ENCODE peak calls at places on chromosomes 7 and 10, in ten cellular contexts. S is left ventricle myocardium inferior, D is HepG2, R is pancreas, A is lower lobe of right lung, L is adrenal gland, N is GM12878, I is mammary epithelial cell, G is kidney epithelial cell, B is keratinocyte. F is an unnamed sample.

GRCh38 chr10:61404771-61405170 is 48.4 kb downstream of the TMEM26 start:
- DNase-seq in S (no peak), D (no peak), R (no peak), A (no peak), L (no peak), N (no peak), I (no peak), G (no peak), B (no peak), F (no peak)

GRCh38 chr10:28915989-28916588 is 238.8 kb downstream of the BAMBI start:
- DNase-seq in S (no peak), D (peak; percentile 88), R (no peak), A (no peak), L (no peak), N (no peak), I (no peak), G (no peak), B (no peak), F (no peak)

GRCh38 chr7:91128574-91129348 is 135.5 kb upstream of the FZD1 start:
- DNase-seq in S (no peak), D (no peak), R (no peak), A (no peak), L (no peak), N (no peak), I (no peak), G (no peak), B (no peak), F (no peak)

GRCh38 chr10:16195894-16196293 is 240.9 kb upstream of the PTER start:
- DNase-seq in S (no peak), D (no peak), R (no peak), A (no peak), L (no peak), N (no peak), I (no peak), G (no peak), B (no peak), F (no peak)

GRCh38 chr10:130745251-130745650 is 566.3 kb downstream of the TCERG1L start:
- DNase-seq in S (no peak), D (no peak), R (no peak), A (no peak), L (peak; percentile 1), N (no peak), I (no peak), G (no peak), B (no peak), F (no peak)

GRCh38 chr7:129561677-129562424 is 49.7 kb upstream of the NRF1 start:
- DNase-seq in S (no peak), D (no peak), R (no peak), A (peak; percentile 52), L (no peak), N (no peak), I (no peak), G (no peak), B (no peak), F (no peak)

GRCh38 chr10:14880201-14880600 is 1.5 kb downstream of the SUV39H2 start:
- DNase-seq in S (no peak), D (no peak), R (no peak), A (no peak), L (no peak), N (no peak), I (peak; percentile 15), G (no peak), B (no peak), F (no peak)

GRCh38 chr7:114889646-114890285 is 32.1 kb upstream of the MDFIC start:
- DNase-seq in S (no peak), D (peak; percentile 1), R (no peak), A (no peak), L (no peak), N (no peak), I (peak; percentile 91), G (peak; percentile 100), B (peak; percentile 83), F (peak; percentile 90)

GRCh38 chr7:112735261-112735660 is 54.9 kb downstream of the TMEM168 start:
- DNase-seq in S (no peak), D (no peak), R (no peak), A (no peak), L (no peak), N (no peak), I (no peak), G (no peak), B (no peak), F (no peak)

GRCh38 chr7:34900891-34901493 is 136.3 kb downstream of the DPY19L1 start:
- DNase-seq in S (peak; percentile 42), D (peak; percentile 20), R (no peak), A (no peak), L (no peak), N (no peak), I (no peak), G (no peak), B (no peak), F (no peak)

GRCh38 chr10:31103096-31103495 is 71.4 kb upstream of the ZNF438 start:
- DNase-seq in S (no peak), D (no peak), R (no peak), A (no peak), L (no peak), N (no peak), I (no peak), G (no peak), B (no peak), F (no peak)

GRCh38 chr10:114525368-114525949 is 121.2 kb upstream of the AFAP1L2 start:
- DNase-seq in S (no peak), D (no peak), R (no peak), A (no peak), L (no peak), N (no peak), I (peak; percentile 74), G (no peak), B (no peak), F (peak; percentile 6)

GRCh38 chr7:30877010-30877740 is 34.5 kb upstream of the AQP1 start:
- DNase-seq in S (no peak), D (no peak), R (no peak), A (no peak), L (no peak), N (no peak), I (no peak), G (no peak), B (no peak), F (no peak)

GRCh38 chr7:151851782-151852181 is 25.1 kb downstream of the PRKAG2 start:
- DNase-seq in S (peak; percentile 28), D (no peak), R (no peak), A (peak; percentile 76), L (peak; percentile 25), N (no peak), I (no peak), G (no peak), B (no peak), F (no peak)
- H3K4me3 ChIP-seq in S (peak overlapping the region; percentile 14), D (no peak overlapping the region), R (peak overlapping the region; percentile 19), A (peak overlapping the region; percentile 42), L (no peak overlapping the region), N (no peak overlapping the region), I (no peak overlapping the region), G (no peak overlapping the region), B (no peak overlapping the region), F (no peak overlapping the region)

GRCh38 chr10:133200621-133201031 is 29.4 kb upstream of the UTF1 start:
- DNase-seq in S (no peak), D (no peak), R (peak; percentile 8), A (no peak), L (no peak), N (no peak), I (no peak), G (no peak), B (no peak), F (no peak)
- H3K27me3 ChIP-seq in S (peaks cover 80% of the 10 kb centered on the region), D (peaks cover 38% of the 10 kb centered on the region), R (no peaks in the 10 kb centered on the region), A (no peaks in the 10 kb centered on the region), L (no peaks in the 10 kb centered on the region), N (no peaks in the 10 kb centered on the region), I (no peaks in the 10 kb centered on the region), G (peaks cover 7% of the 10 kb centered on the region), B (peaks cover 6% of the 10 kb centered on the region), F (no peaks in the 10 kb centered on the region)

GRCh38 chr10:21388541-21389068 is 136.9 kb downstream of the SKIDA1 start:
- DNase-seq in S (no peak), D (no peak), R (no peak), A (no peak), L (no peak), N (no peak), I (no peak), G (no peak), B (no peak), F (no peak)

GRCh38 chr10:21385996-21386620 is 139.4 kb downstream of the SKIDA1 start:
- DNase-seq in S (no peak), D (no peak), R (no peak), A (no peak), L (no peak), N (no peak), I (no peak), G (no peak), B (no peak), F (no peak)
- TF ChIP-seq CTCF in S (no peak), D (no peak), R (no peak), A (no peak), L (no peak), N (no peak), I (no peak), G (no peak), B (no peak), F (peak; percentile 20)

DNA sequence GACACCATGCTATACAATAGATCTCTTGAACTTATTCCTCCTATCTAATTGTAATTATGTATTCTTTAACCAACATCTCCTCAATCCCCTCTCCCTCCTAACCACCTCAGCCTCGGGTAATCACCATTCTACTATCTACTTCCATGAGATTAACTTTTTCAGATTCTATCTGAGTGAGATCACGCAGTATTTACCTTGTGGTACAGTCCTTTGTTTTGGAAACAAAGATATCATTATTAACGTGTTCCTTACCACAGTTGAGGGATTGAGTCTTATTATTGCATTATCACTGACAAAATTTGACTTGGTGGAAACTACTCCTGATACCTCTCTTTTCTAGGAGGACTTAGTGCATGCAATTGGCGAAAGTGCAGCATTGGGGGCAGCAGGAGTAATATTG is 26.0 kb upstream of the HYAL4 start:
- DNase-seq in S (no peak), D (no peak), R (no peak), A (no peak), L (no peak), N (no peak), I (peak; percentile 75), G (no peak), B (no peak), F (no peak)
- H3K4me3 ChIP-seq in S (no peak overlapping the region), D (no peak overlapping the region), R (no peak overlapping the region), A (no peak overlapping the region), L (no peak overlapping the region), N (no peak overlapping the region), I (peak overlapping the region; percentile 1), G (no peak overlapping the region), B (no peak overlapping the region), F (no peak overlapping the region)

F was measured in brain microvascular endothelial cell.